ENCODE peak calls at places on chromosome 1, in five cellular contexts. E, J, N, Y and R are unnamed samples.

GRCh38 chr1:5982868-5983267 is 9.4 kb downstream of the NPHP4 start:
- DNase-seq in E (peak), J (no peak), Y (no peak), N (no peak), R (no peak)

GRCh38 chr1:214623430-214623829 is 20.4 kb downstream of the CENPF start:
- DNase-seq in E (no peak), N (no peak), Y (no peak), J (no peak), R (no peak)

GRCh38 chr1:30749691-30750583 is 7.6 kb downstream of the LAPTM5 start:
- DNase-seq in J (no peak), Y (no peak), N (no peak), E (no peak), R (no peak)

GRCh38 chr1:56922507-56922906 is 43.3 kb downstream of the C8B start:
- DNase-seq in N (no peak), J (no peak), E (no peak), Y (no peak), R (no peak)

GRCh38 chr1:59852117-59852516 is 37.4 kb downstream of the HOOK1 start:
- DNase-seq in N (no peak), E (no peak), Y (no peak), J (no peak), R (no peak)

GRCh38 chr1:119633575-119634325 is 14.3 kb downstream of the ZNF697 start:
- DNase-seq in Y (no peak), N (no peak), J (no peak), E (no peak), R (no peak)

GRCh38 chr1:233707153-233707905 is 93.4 kb downstream of the KCNK1 start:
- DNase-seq in E (no peak), N (peak), Y (no peak), J (no peak), R (no peak)

GRCh38 chr1:228958121-228958520 is 222.8 kb downstream of the RHOU start:
- DNase-seq in E (peak), N (no peak), J (no peak), Y (no peak), R (no peak)

GRCh38 chr1:40806724-40807675 is 23.4 kb downstream of the KCNQ4 start:
- DNase-seq in E (no peak), N (no peak), Y (no peak), J (no peak), R (no peak)
- H3K4me3 ChIP-seq in E (no peak), N (no peak), Y (no peak), J (no peak), R (no peak)

DNA sequence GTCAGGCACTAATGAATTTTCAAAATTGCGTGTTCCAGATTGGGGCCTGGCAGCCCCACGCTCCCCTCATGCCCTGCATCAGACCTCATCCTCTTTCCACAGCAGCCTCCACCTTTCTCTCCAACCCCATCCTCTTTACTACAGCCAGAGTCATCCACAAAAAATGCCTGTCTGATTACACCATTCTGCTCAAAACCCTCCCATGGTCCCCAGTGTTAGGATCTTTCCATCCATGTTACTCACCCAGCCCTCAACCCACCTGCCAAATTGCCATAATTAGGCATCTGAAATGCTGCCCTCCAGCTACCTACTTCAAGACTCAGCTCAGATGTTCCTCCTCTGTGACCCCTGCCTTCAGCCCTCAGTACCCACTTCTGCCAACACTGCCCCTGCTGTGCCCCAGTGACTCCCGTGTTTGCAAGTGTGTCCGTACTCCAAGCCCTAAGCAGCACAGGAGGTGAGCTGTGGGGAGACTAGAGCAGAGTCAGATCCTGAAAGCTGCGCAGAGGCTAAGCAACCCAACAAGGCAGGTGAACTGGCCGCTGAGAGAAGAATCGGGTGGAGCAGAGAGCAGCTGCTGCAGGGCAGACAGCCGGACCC is 715 bp upstream of the ARTN start:
- DNase-seq in J (peak), Y (no peak), N (peak), E (peak), R (no peak)
- H2BK15ac ChIP-seq in J (no peak), Y (peak), N (no peak), E (no peak), R (peak)

GRCh38 chr1:147466543-147466942 is 74.8 kb upstream of the BCL9 start:
- DNase-seq in E (no peak), J (no peak), N (no peak), Y (no peak), R (no peak)
- H2BK5ac ChIP-seq in E (no peak), J (no peak), N (no peak), Y (no peak), R (no peak)

DNA sequence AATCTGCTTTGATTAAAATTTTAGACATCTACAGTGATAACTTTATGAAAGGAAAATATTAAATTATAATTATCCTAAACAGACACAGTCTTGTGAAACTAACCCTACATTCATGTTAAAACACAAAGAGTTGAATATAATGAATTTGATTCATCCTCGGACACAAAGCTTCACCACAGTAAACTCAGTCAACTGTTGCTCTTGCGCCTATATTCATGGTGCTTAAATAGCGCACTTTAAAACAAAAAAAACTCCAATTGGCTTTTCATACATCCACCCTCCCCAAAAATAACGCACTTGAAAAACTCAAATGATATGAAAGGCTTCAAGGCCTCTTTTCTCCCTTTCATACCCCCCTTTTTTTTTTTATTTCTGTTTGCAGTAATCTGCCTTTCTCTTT is 260.3 kb downstream of the FAF1 start:
- DNase-seq in N (no peak), J (no peak), Y (no peak), E (no peak), R (no peak)
- H3K4me3 ChIP-seq in N (no peak), J (no peak), Y (no peak), E (no peak), R (no peak)